ENCODE peak calls at places on chromosome 22, in five cellular contexts. B is fibroblast of lung, P is PC-3, J is A549, O is mammary epithelial cell. D is an unnamed sample.

GRCh38 chr22:50705219-50705691 is 32.6 kb downstream of the SHANK3 start:
- DNase-seq in O (no peak), B (peak), J (no peak), P (no peak), D (peak)

GRCh38 chr22:33337524-33337923 is 279.3 kb upstream of the SYN3 start:
- DNase-seq in B (no peak), O (peak), J (peak), P (no peak), D (no peak)

GRCh38 chr22:27024982-27025381 is 367.6 kb downstream of the MIAT start:
- DNase-seq in O (no peak), J (no peak), P (no peak), B (no peak), D (no peak)

GRCh38 chr22:17781319-17782031 is 7.2 kb upstream of the BID start:
- DNase-seq in B (peak), P (peak), J (peak), O (peak), D (peak)

GRCh38 chr22:47301820-47302475 is 539.5 kb downstream of the TBC1D22A start:
- DNase-seq in P (no peak), O (no peak), B (no peak), J (no peak), D (no peak)

GRCh38 chr22:17607891-17608521 is 20.5 kb downstream of the ATP6V1E1 start:
- DNase-seq in B (no peak), O (no peak), J (no peak), P (no peak), D (no peak)

GRCh38 chr22:23058063-23058462 is 12.3 kb upstream of the GNAZ start:
- DNase-seq in J (no peak), B (no peak), P (no peak), O (no peak), D (no peak)

GRCh38 chr22:49966041-49966715 is 5.6 kb downstream of the PIM3 start:
- DNase-seq in O (no peak), P (no peak), J (no peak), B (no peak), D (no peak)

GRCh38 chr22:48574776-48575566 is 1252.7 kb downstream of the BRD1 start:
- DNase-seq in P (no peak), O (peak), B (peak), J (peak), D (peak)
- TF ChIP-seq CTCF in P (no peak), O (no peak), B (peak), J (peak), D (no peak)

GRCh38 chr22:46004105-46004866 is 27.3 kb upstream of the WNT7B start:
- DNase-seq in O (no peak), J (no peak), B (no peak), P (no peak), D (no peak)
- H3K4me2 ChIP-seq in O (no peak), J (no peak), B (no peak), P (no peak), D (no peak)

DNA sequence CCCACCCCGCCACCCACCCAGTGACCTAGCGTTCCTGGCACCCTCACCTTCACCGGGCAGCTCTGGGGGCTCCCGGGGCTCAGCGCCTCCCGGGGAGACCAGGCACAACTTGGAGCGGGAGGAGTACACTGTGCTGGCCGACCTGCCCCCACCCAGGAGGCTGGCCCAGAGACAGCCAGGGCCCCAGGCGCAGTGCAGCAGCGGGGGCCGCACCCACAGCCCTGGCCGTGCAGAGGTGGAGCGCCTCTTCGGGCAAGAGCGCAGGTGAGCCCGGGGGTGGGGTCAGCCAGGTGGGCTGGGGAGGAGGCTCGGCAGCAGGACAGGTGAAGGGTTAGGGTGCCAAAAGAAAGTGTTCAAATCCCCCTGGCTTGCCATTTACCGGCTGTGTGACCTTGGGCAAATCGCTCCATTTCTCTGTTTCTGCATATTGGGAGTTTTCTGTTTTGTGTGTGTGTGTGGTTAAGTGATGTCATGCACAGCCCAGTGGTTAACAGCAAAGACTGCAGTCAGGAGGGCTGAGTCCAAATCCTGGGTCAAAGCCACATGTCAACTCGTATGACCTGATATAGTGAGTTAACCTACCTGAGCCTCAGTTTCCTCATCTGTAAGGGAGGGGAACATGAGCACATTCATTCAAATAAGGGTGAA is 29.5 kb downstream of the TRIOBP start:
- DNase-seq in J (no peak), O (peak), B (peak), P (no peak), D (peak)
- TF ChIP-seq CTCF in J (no peak), O (no peak), B (peak), P (peak), D (peak)

GRCh38 chr22:29031236-29031982 is 30.2 kb downstream of the C22orf31 start:
- DNase-seq in J (peak), O (peak), P (peak), B (peak), D (peak)

GRCh38 chr22:29030618-29031235 is 30.9 kb downstream of the C22orf31 start:
- DNase-seq in P (peak), B (peak), J (peak), O (peak), D (peak)

GRCh38 chr22:29030016-29030617 is 31.5 kb downstream of the C22orf31 start:
- DNase-seq in J (no peak), O (peak), B (peak), P (peak), D (peak)

GRCh38 chr22:29028468-29028867 is 33.2 kb downstream of the C22orf31 start:
- DNase-seq in P (no peak), J (no peak), B (no peak), O (no peak), D (no peak)

GRCh38 chr22:29029202-29030000 is 32.2 kb downstream of the C22orf31 start:
- DNase-seq in P (no peak), O (no peak), B (no peak), J (no peak), D (no peak)
- H3K4me2 ChIP-seq in P (peak), O (peak), B (no peak), J (peak), D (peak)

D was measured in astrocyte.